ENCODE peak calls at places on chromosomes 13 and 19, in seven cellular contexts. P is GM23338, N is heart left ventricle, I is thoracic aorta, W is ascending aorta, U is astrocyte, D is spleen. O is an unnamed sample. For H3K4me1, the result is how much of the 10 kb centered on the place peaks cover.

GRCh38 chr13:41746259-41746658 is 214.7 kb downstream of the VWA8 start:
- DNase-seq in U (peak), N (no peak), P (no peak), D (no peak), I (no peak), W (no peak), O (no peak)

GRCh38 chr19:31718898-31719297 is 369.7 kb upstream of the TSHZ3 start:
- DNase-seq in I (no peak), P (no peak), W (no peak), D (no peak), N (no peak), U (peak), O (no peak)

GRCh38 chr19:58409010-58409790 is 751 bp downstream of the ZNF584 start:
- DNase-seq in N (peak), I (no peak), U (no peak), P (peak), D (no peak), W (no peak), O (peak)

GRCh38 chr13:40384976-40385857 is 281.2 kb downstream of the FOXO1 start:
- DNase-seq in W (no peak), I (no peak), P (no peak), N (no peak), D (no peak), U (no peak), O (no peak)

GRCh38 chr19:57008432-57008831 is 111.4 kb upstream of the USP29 start:
- DNase-seq in P (no peak), W (no peak), N (no peak), U (no peak), D (peak), I (no peak), O (no peak)

GRCh38 chr13:97567510-97568243 is 133.7 kb downstream of the RAP2A start:
- DNase-seq in D (no peak), N (no peak), U (peak), P (peak), W (no peak), I (no peak), O (peak)

GRCh38 chr19:18594096-18594823 is 5.7 kb downstream of the REX1BD start:
- DNase-seq in P (peak), W (no peak), N (peak), D (peak), U (peak), I (no peak), O (peak)

GRCh38 chr13:95553614-95554385 is 1.3 kb downstream of the CLDN10 start:
- DNase-seq in U (no peak), I (no peak), N (no peak), W (no peak), D (no peak), P (peak), O (no peak)

GRCh38 chr13:29689548-29689947 is 94.1 kb upstream of the SLC7A1 start:
- DNase-seq in W (no peak), N (no peak), P (no peak), I (no peak), D (no peak), U (no peak), O (no peak)

GRCh38 chr19:17227798-17228367 is 1.9 kb downstream of the OCEL1 start:
- DNase-seq in I (no peak), W (no peak), D (no peak), P (peak), U (no peak), N (no peak), O (no peak)

GRCh38 chr19:47778089-47778953 is at the start of gene SELENOW:
- DNase-seq in P (peak), W (no peak), I (no peak), D (peak), N (peak), U (peak), O (peak)

GRCh38 chr19:47778954-47779351 is 450 bp downstream of the SELENOW start:
- DNase-seq in D (no peak), P (no peak), W (no peak), I (no peak), N (peak), U (no peak), O (peak)

GRCh38 chr19:47779524-47780214 is 1.2 kb downstream of the SELENOW start:
- DNase-seq in U (no peak), I (peak), D (no peak), P (no peak), N (peak), W (peak), O (no peak)

GRCh38 chr19:47781590-47782318 is 3.3 kb downstream of the SELENOW start:
- DNase-seq in I (no peak), D (no peak), N (peak), U (no peak), W (no peak), P (no peak), O (no peak)

DNA sequence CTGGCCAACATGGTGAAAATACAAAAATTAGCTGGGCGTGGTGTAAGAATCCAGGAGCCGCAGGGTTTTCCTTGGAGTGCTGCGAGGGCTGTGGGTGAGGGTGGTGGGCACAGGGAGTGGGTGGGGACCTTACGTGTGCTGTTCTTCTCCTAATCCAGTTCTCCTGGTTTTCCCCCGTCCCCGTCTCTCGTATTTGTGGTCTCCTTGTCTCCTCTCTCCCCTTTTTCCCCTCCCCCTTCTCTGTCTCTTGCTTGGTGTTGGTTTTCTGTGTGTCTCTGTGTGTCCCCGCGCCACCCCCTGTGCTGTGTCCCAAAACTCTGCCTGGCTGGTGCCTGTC is 1.7 kb downstream of the SELENOW start:
- DNase-seq in I (no peak), U (no peak), N (no peak), P (no peak), D (no peak), W (no peak), O (no peak)
- H3K4me3 ChIP-seq in I (peak), U (peak), N (peak), P (peak), D (peak), W (peak), O (no peak)

DNA sequence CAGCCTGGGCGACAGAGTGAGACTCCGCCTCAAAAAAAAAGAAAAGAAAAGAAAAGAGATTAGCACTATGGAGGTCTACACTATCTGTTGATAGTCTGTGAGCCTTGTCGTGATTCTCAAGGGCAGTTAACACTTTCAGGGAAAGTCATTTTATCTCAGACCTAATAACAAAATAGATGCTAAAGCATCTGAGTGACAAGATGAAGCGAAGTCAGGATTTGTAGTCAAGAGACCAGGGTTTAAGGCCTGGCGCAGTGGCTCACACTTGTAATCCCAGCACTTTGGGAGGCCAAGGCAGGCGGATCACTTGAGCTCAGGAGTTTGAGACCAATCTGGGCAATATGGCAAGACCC is 13.3 kb upstream of the RAB8A start:
- DNase-seq in W (no peak), N (no peak), U (no peak), D (no peak), P (no peak), I (no peak), O (no peak)
- H3K4me1 ChIP-seq in W (under half), N (under half), U (under half), D (under half), P (under half), I (under half), O (under half)

GRCh38 chr19:48961051-48961649 is 4.0 kb upstream of the FTL start:
- DNase-seq in D (peak), W (no peak), U (no peak), P (no peak), N (no peak), I (no peak), O (no peak)

GRCh38 chr19:48961673-48962028 is 3.5 kb upstream of the FTL start:
- DNase-seq in W (no peak), D (peak), U (no peak), P (no peak), I (no peak), N (no peak), O (no peak)

GRCh38 chr19:48963371-48964204 is 1.5 kb upstream of the FTL start:
- DNase-seq in U (peak), P (peak), D (peak), W (no peak), I (peak), N (peak), O (peak)

GRCh38 chr19:48962849-48963165 is 2.3 kb upstream of the FTL start:
- DNase-seq in P (peak), U (no peak), N (no peak), W (no peak), I (no peak), D (no peak), O (no peak)

GRCh38 chr19:48962029-48962848 is 2.9 kb upstream of the FTL start:
- DNase-seq in N (peak), P (peak), W (no peak), I (no peak), D (peak), U (no peak), O (peak)
- H3K4me3 ChIP-seq in N (no peak), P (no peak), W (no peak), I (no peak), D (peak), U (no peak), O (no peak)

GRCh38 chr19:44723952-44724319 is 24.6 kb upstream of the BCL3 start:
- DNase-seq in I (peak), D (peak), N (peak), W (no peak), P (peak), U (peak), O (peak)

GRCh38 chr19:44720945-44721344 is 22.0 kb downstream of the CEACAM16 start:
- DNase-seq in U (peak), P (no peak), D (no peak), N (no peak), W (no peak), I (no peak), O (no peak)

GRCh38 chr19:44725251-44725650 is 23.3 kb upstream of the BCL3 start:
- DNase-seq in I (no peak), N (no peak), D (peak), U (no peak), W (no peak), P (peak), O (no peak)

GRCh38 chr19:44723299-44723951 is 24.5 kb downstream of the CEACAM16 start:
- DNase-seq in P (no peak), I (no peak), D (peak), W (no peak), U (no peak), N (no peak), O (no peak)

GRCh38 chr19:44722131-44723121 is 23.5 kb downstream of the CEACAM16 start:
- DNase-seq in P (no peak), U (no peak), D (no peak), I (no peak), N (no peak), W (no peak), O (no peak)
- H3K4me1 ChIP-seq in P (under half), U (under half), D (half or more), I (half or more), N (half or more), W (under half), O (half or more)

GRCh38 chr19:1418951-1419735 is 11.8 kb downstream of the DAZAP1 start:
- DNase-seq in U (no peak), N (no peak), P (no peak), W (no peak), D (no peak), I (no peak), O (no peak)

GRCh38 chr19:1418494-1418775 is 11.0 kb downstream of the DAZAP1 start:
- DNase-seq in W (no peak), I (no peak), D (no peak), U (no peak), P (no peak), N (no peak), O (no peak)

GRCh38 chr19:1417681-1418493 is 10.5 kb downstream of the DAZAP1 start:
- DNase-seq in W (no peak), D (no peak), I (no peak), U (no peak), N (no peak), P (no peak), O (no peak)

GRCh38 chr19:1417145-1417544 is 9.8 kb downstream of the DAZAP1 start:
- DNase-seq in D (no peak), P (no peak), U (peak), I (no peak), N (no peak), W (no peak), O (peak)

DNA sequence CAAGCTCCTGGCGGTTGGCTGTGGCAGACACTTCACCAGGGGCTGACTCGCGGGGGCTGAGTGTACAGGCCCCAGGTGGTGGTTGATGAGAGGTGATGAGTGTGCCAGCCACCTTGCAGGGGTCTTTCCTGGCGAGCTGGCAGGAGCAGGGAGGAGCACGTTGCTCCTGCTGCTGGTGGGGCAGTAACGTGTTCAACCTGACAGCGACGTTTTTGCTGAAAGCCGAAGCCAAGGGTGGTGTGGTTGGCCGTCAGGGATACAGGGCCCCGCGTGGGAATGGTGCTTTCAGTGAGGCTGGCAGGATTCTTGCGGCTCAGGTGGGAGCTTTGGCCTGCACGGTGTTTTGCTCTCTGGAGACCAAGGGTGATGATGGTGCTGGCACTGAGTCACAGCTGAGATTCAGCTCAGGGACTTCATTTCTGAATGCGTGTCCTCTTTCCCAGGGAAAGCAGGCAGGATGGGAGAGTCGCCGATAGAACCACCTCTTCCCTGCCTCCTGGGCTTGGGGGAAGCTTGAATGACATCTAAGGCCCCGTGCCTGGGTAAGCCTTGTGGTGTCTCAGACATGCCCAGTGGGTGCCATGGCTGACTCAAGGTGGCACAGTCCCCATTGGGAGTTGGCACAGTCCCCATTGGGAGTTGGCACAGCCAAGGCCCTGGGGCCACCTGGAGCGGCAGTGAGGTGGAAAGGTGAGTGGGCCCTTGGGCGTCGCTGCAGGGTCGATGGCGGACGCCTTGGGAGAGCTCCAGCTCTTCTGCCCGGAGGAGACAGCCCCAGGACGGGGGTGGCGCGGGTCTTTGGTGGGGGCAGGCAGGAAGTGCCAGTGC is 8.8 kb downstream of the DAZAP1 start:
- DNase-seq in W (no peak), U (peak), N (no peak), P (no peak), D (no peak), I (no peak), O (no peak)
- H3K4me3 ChIP-seq in W (no peak), U (peak), N (no peak), P (peak), D (no peak), I (peak), O (peak)

DNA sequence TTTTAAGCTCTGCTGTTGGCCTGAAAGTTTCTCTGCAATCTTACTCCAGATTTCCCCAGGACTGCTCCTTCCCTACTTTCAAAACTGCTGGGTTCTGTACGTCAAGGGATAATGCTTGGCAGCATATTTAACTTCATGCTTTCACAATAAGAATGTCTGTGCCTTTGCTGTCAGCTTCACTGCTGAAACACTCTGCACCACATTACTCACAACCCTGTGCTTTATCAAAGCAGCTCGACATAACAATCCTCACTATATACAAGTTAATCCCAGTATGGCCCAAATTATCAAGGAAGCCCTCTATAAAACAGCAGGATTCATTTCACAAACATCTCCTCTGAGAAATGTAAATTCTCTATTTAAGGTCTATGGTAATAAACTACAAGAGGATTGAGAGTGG is 17.5 kb downstream of the LATS2 start:
- DNase-seq in W (no peak), D (no peak), N (no peak), P (no peak), I (no peak), U (peak), O (peak)
- H3K4me1 ChIP-seq in W (under half), D (under half), N (half or more), P (under half), I (half or more), U (under half), O (half or more)